ENCODE peak calls at places on chromosomes 2 and 18, in ten cellular contexts. M, O, U, X, J, C, L, I, R and Z are unnamed samples. For H3K36me3, the result is how much of the 10 kb centered on the place peaks cover.

GRCh38 chr2:169768262-169768995 is 30.2 kb upstream of the SSB start:
- DNase-seq in O (no peak), C (peak), R (no peak), M (peak), J (no peak), I (no peak), L (peak), U (peak), X (no peak), Z (peak)

GRCh38 chr18:5787936-5788335 is 107.4 kb downstream of the TMEM200C start:
- DNase-seq in M (no peak), X (no peak), C (no peak), O (no peak), U (no peak), I (no peak), J (peak), L (no peak), R (peak), Z (no peak)

GRCh38 chr18:3071676-3072075 is 58.7 kb upstream of the LPIN2 start:
- DNase-seq in O (no peak), R (no peak), C (no peak), I (no peak), J (no peak), X (no peak), M (no peak), U (peak), L (no peak), Z (no peak)

GRCh38 chr18:78979682-78980278 is at the start of gene SALL3:
- DNase-seq in C (no peak), M (no peak), I (no peak), L (no peak), J (no peak), X (no peak), R (no peak), O (no peak), U (no peak), Z (no peak)

GRCh38 chr2:10194021-10194820 is 71.7 kb downstream of the RRM2 start:
- DNase-seq in L (no peak), U (no peak), C (no peak), M (no peak), X (no peak), O (no peak), R (no peak), J (no peak), I (no peak), Z (no peak)

GRCh38 chr18:74219056-74219455 is 70.7 kb downstream of the TIMM21 start:
- DNase-seq in J (no peak), X (no peak), R (no peak), U (no peak), M (no peak), C (no peak), O (no peak), I (peak), L (no peak), Z (no peak)

GRCh38 chr2:213069531-213069930 is 81.9 kb downstream of the IKZF2 start:
- DNase-seq in R (no peak), M (no peak), I (no peak), J (no peak), C (no peak), U (no peak), L (no peak), X (no peak), O (no peak), Z (no peak)

GRCh38 chr2:162490052-162490717 is 146.3 kb downstream of the GCA start:
- DNase-seq in O (no peak), M (no peak), I (peak), X (no peak), U (no peak), R (no peak), C (no peak), L (no peak), J (no peak), Z (no peak)

GRCh38 chr2:47354817-47355653 is 47.9 kb upstream of the MSH2 start:
- DNase-seq in O (no peak), I (no peak), M (no peak), X (no peak), R (no peak), L (no peak), C (no peak), J (no peak), U (no peak), Z (no peak)

GRCh38 chr2:44550571-44550970 is 188.8 kb downstream of the CAMKMT start:
- DNase-seq in R (no peak), O (no peak), L (no peak), M (no peak), X (no peak), I (peak), U (no peak), C (no peak), J (no peak), Z (no peak)

GRCh38 chr2:234060236-234060635 is 9.7 kb downstream of the SPP2 start:
- DNase-seq in O (no peak), L (no peak), C (no peak), U (no peak), R (no peak), X (no peak), M (no peak), I (no peak), J (no peak), Z (no peak)

GRCh38 chr18:35039633-35040032 is 1.6 kb upstream of the MAPRE2 start:
- DNase-seq in R (no peak), X (no peak), U (no peak), C (peak), J (no peak), O (no peak), L (no peak), M (no peak), I (peak), Z (no peak)

GRCh38 chr2:197259470-197259999 is 51.0 kb downstream of the ANKRD44 start:
- DNase-seq in C (no peak), J (no peak), O (no peak), R (no peak), U (no peak), I (no peak), X (no peak), L (no peak), M (no peak), Z (no peak)

GRCh38 chr2:96832401-96832750 is 11.4 kb downstream of the ANKRD23 start:
- DNase-seq in O (no peak), I (no peak), C (no peak), L (no peak), J (no peak), U (no peak), M (no peak), X (no peak), R (no peak), Z (no peak)

GRCh38 chr2:96828874-96829273 is 12.8 kb downstream of the CNNM3 start:
- DNase-seq in C (no peak), L (peak), I (no peak), U (no peak), M (no peak), X (no peak), J (no peak), R (no peak), O (no peak), Z (no peak)

GRCh38 chr2:96831679-96832078 is 12.1 kb downstream of the ANKRD23 start:
- DNase-seq in X (no peak), C (no peak), I (no peak), L (peak), R (peak), O (no peak), U (no peak), J (peak), M (no peak), Z (no peak)

GRCh38 chr2:96828436-96828835 is 12.4 kb downstream of the CNNM3 start:
- DNase-seq in M (no peak), U (no peak), R (no peak), I (no peak), C (no peak), J (no peak), O (no peak), L (no peak), X (no peak), Z (no peak)

DNA sequence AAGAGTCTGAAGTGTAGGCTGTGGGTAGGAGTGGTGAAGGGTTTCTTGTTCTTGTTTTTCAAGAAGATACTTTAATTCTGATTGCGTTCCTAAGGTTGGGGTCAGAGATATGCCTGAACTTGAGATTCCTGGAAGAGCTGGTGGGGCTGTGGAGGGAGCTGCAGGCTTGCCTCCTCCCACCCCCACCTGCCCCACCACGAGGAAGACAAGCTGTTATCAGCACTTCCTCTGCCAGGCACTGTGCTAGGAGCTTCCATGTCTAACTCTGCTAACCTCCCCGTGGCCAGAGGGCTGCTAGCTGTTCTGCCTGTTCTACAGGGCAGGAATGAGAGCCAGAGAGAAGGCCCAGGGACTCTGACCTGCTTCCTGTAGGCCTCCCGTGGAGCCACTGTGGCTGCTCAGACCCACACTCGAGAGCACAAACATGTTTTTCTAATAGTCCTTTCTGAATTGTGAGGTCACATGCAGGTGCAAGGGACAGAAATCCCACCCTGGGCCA is 13.7 kb downstream of the ANKRD23 start:
- DNase-seq in L (no peak), O (no peak), U (no peak), R (no peak), C (no peak), X (no peak), J (no peak), M (no peak), I (no peak), Z (no peak)
- H3K36me3 ChIP-seq in L (under half), O (half or more), U (under half), R (under half), C (under half), X (half or more), J (under half), M (under half), I (under half), Z (under half)

DNA sequence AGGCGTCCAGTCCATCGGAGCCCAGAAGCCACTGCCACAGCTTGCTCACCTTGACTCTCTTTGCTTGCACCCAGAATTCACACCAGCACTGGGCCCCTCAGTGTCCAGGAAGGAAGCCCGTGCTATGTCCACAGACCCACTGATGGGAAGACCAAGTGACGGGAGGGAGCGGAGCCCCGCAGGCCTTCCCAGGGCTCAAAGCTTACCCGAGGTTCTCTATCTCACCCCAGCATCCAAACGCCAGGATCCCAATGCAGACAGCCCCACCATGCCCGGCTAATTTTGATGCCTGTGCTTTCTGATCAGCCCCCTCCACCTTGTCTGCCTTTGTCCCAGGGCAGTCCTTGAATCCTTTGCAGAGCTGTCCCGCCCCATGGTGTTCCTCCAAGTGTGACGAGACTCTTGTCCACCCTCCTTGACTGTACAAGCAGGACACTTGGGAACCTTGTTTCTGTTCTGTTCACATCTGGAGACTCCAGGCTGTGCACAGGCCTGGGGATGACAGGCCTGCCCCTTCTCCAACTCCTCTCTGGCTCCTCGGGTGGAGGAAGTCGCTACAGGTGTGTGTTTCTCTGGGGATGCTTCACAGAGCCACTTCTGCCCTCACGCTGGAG is 12.0 kb downstream of the NPPC start:
- DNase-seq in I (no peak), X (no peak), O (no peak), L (peak), J (no peak), M (no peak), U (no peak), R (no peak), C (peak), Z (no peak)
- TF ChIP-seq CTCF in I (no peak), X (no peak), O (no peak), L (no peak), J (no peak), M (no peak), U (no peak), R (no peak), C (no peak), Z (no peak)

GRCh38 chr2:229780856-229781773 is 66.8 kb upstream of the DNER start:
- DNase-seq in X (no peak), I (peak), R (no peak), J (peak), M (no peak), C (no peak), O (no peak), L (no peak), U (no peak), Z (no peak)
- H3K36me3 ChIP-seq in X (under half), I (under half), R (under half), J (under half), M (under half), C (under half), O (half or more), L (under half), U (under half), Z (under half)

GRCh38 chr2:222859786-222860726 is 780 bp upstream of the ACSL3 start:
- DNase-seq in C (peak), X (no peak), R (peak), O (peak), U (peak), M (peak), J (peak), I (peak), L (no peak), Z (peak)

GRCh38 chr2:222862068-222862914 is 1.5 kb downstream of the ACSL3 start:
- DNase-seq in M (peak), U (peak), C (no peak), R (no peak), I (peak), J (no peak), L (no peak), O (no peak), X (no peak), Z (no peak)

GRCh38 chr2:222861411-222862067 is 703 bp downstream of the ACSL3 start:
- DNase-seq in U (peak), J (no peak), O (peak), X (no peak), L (peak), R (no peak), M (peak), C (peak), I (no peak), Z (peak)

GRCh38 chr2:222862915-222863544 is 2.2 kb downstream of the ACSL3 start:
- DNase-seq in C (no peak), J (no peak), M (no peak), R (no peak), I (peak), X (no peak), O (no peak), U (no peak), L (no peak), Z (no peak)

DNA sequence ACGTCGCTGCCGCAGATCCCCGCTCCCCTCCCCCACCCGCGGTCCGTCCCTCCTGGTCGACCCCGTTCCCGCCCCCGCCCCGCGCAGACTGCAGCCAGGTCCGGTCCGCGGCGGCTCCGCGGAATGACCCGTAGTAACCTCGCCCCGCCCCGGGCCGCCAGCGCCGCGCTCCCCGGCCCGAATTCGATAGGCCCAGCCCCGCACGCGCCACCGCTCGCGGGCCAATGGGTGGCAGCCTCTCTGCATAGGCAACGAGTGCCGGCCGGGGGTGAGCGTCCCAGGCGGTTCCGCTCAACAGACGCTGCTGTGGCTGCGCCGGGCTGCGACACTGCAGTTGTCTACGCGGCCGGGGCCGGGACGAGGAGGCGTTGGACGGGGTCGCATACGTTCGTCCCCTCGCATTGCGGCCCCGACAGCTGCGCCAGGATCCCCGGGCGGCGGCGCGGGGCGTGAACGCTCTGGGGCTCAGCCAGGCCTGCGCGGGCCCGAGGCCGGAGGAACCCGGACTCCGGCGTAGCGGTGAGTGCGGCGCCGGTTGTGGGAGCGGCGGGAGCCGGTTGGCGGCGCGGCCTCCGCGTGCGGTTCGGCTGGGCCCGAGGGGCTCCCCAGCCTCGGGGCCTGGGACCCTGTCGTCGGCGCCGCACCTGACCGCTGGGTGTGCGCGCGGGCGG is at the start of gene ACSL3:
- DNase-seq in U (peak), M (peak), O (peak), R (peak), I (peak), C (peak), L (peak), J (peak), X (peak), Z (peak)
- TF ChIP-seq CTCF in U (no peak), M (no peak), O (no peak), R (no peak), I (no peak), C (peak), L (no peak), J (no peak), X (no peak), Z (no peak)

GRCh38 chr2:238794050-238794449 is 53.8 kb upstream of the TWIST2 start:
- DNase-seq in I (no peak), R (no peak), C (no peak), M (no peak), X (no peak), J (no peak), U (no peak), L (no peak), O (no peak), Z (no peak)
- H3K36me3 ChIP-seq in I (under half), R (under half), C (under half), M (under half), X (under half), J (under half), U (under half), L (under half), O (under half), Z (under half)

DNA sequence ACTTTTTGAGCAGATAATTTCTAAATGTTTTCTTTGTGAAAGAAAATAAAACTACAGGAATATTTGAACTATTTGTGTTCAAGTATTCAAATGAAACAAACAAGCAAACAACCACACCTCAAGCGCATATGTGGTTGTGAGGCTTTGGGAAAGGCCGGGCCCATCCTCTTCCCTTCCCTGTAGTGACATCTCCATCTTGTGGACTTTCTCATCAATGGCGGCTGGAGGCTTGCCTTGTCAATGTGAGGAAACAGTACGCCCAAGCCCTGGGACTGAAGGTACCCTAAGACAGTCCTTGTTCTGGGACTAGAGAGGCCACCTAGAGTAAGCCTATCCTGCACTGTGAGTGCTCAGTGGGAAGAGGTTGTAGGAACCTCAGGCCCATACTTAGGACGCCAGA is 166.8 kb downstream of the TPGS2 start:
- DNase-seq in J (peak), U (no peak), I (no peak), O (no peak), X (no peak), C (no peak), M (no peak), R (no peak), L (no peak), Z (no peak)
- TF ChIP-seq CTCF in J (no peak), U (no peak), I (no peak), O (no peak), X (no peak), C (no peak), M (no peak), R (no peak), L (no peak), Z (no peak)

DNA sequence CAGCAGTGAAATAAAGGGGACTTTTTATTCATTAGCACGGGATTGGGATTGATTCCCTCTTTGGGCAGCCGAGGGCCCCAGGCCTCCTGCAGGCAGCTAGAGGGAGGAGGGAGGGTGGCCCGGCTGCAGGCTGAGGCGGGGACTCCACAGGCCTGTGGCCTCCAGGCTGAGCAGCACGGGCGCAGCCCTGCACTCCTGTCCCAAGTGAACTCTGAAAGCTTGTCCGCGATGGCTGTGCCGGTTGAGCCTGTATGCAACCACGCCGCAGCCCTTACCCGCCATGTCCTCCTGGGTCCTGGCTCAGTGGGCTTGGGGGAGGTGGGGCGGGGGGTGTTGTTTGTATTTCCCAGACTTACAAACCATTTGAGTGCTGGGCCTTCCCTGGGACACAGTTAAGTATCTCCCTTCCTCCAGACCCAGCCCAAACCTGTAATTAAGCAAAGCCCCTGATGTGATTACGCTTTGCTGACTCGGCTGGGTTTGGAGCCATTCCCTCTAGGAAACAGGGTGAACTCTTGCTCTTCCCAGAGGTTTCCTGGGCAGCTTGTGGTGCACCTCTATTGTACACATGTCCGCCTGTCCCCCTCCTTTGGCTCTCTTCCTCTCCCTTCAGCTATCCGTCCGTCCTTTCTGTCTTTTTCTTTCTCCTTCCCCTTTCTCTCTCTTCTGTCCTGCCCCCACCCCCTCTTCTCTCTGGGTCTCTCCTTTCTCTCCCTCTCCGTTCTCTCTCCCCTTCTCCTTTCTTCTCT is 5.3 kb downstream of the GLI2 start:
- DNase-seq in M (no peak), O (no peak), R (no peak), X (no peak), J (no peak), I (no peak), L (no peak), U (peak), C (no peak), Z (peak)
- H3K36me3 ChIP-seq in M (under half), O (under half), R (under half), X (under half), J (under half), I (under half), L (under half), U (under half), C (under half), Z (under half)